ENCODE peak calls at places on chromosome 4, in eight cellular contexts. G is A673, W is esophagus squamous epithelium, J is neural progenitor cell, Q is mesenchymal stem cell, C is pancreas, I is GM06990, Z is left ventricle myocardium inferior. L is an unnamed sample.

GRCh38 chr4:76764251-76764650 is 133.7 kb downstream of the SOWAHB start:
- DNase-seq in C (no peak), I (no peak), Q (peak; percentile 76), W (no peak), Z (no peak), G (no peak), J (peak; percentile 20), L (no peak)

GRCh38 chr4:76688737-76689078 is 209.2 kb downstream of the SOWAHB start:
- DNase-seq in Q (no peak), J (peak; percentile 42), C (no peak), G (no peak), Z (no peak), W (no peak), I (no peak), L (no peak)

GRCh38 chr4:40890764-40891163 is 141.0 kb downstream of the NSUN7 start:
- DNase-seq in W (no peak), Z (no peak), J (no peak), I (no peak), G (no peak), Q (no peak), C (no peak), L (no peak)

GRCh38 chr4:176538217-176538925 is 218.6 kb downstream of the SPCS3 start:
- DNase-seq in Q (peak; percentile 90), Z (no peak), J (no peak), C (no peak), I (no peak), W (no peak), G (no peak), L (no peak)

GRCh38 chr4:188178276-188178675 is 39.0 kb downstream of the TRIML1 start:
- DNase-seq in Q (peak; percentile 10), C (no peak), I (no peak), Z (no peak), J (no peak), W (no peak), G (no peak), L (no peak)

GRCh38 chr4:84965558-84966381 is 720 bp downstream of the WDFY3 start:
- DNase-seq in J (peak; percentile 83), G (peak; percentile 49), I (no peak), W (no peak), Z (peak; percentile 48), C (peak; percentile 40), Q (peak; percentile 57), L (no peak)

GRCh38 chr4:31995943-31996901 is 1276.1 kb downstream of the PCDH7 start:
- DNase-seq in C (no peak), Q (no peak), J (peak; percentile 44), G (no peak), I (no peak), W (no peak), Z (no peak), L (no peak)

GRCh38 chr4:112181358-112182000 is 36.2 kb downstream of the FAM241A start:
- DNase-seq in Q (no peak), G (no peak), Z (no peak), W (no peak), J (no peak), C (no peak), I (no peak), L (no peak)

GRCh38 chr4:23036503-23036902 is 343.8 kb downstream of the GBA3 start:
- DNase-seq in I (no peak), Z (no peak), G (no peak), Q (no peak), J (no peak), C (no peak), W (no peak), L (no peak)

GRCh38 chr4:18938343-18939109 is 917.0 kb upstream of the LCORL start:
- DNase-seq in C (no peak), W (no peak), Z (no peak), I (peak; percentile 1), J (no peak), Q (no peak), G (no peak), L (no peak)

GRCh38 chr4:1333256-1333655 is 13.8 kb upstream of the UVSSA start:
- DNase-seq in Z (no peak), I (no peak), Q (no peak), W (no peak), G (no peak), J (no peak), C (no peak), L (no peak)
- H3K36me3 ChIP-seq in Z (peaks cover 70% of the 10 kb centered on the region), I (peaks cover 34% of the 10 kb centered on the region), Q (peaks cover 82% of the 10 kb centered on the region), W (peaks cover 92% of the 10 kb centered on the region), G (peaks cover 37% of the 10 kb centered on the region), J (no peaks in the 10 kb centered on the region), C (peaks cover 1% of the 10 kb centered on the region), L (peaks cover 30% of the 10 kb centered on the region)

GRCh38 chr4:173919196-173919595 is 364.3 kb downstream of the FBXO8 start:
- DNase-seq in Z (no peak), Q (peak; percentile 15), G (no peak), W (no peak), C (no peak), J (no peak), I (no peak), L (no peak)
- H3K36me3 ChIP-seq in Z (no peaks in the 10 kb centered on the region), Q (no peaks in the 10 kb centered on the region), G (no peaks in the 10 kb centered on the region), W (no peaks in the 10 kb centered on the region), C (no peaks in the 10 kb centered on the region), J (no peaks in the 10 kb centered on the region), I (no peaks in the 10 kb centered on the region), L (no peaks in the 10 kb centered on the region)

GRCh38 chr4:17587094-17587822 is 10.3 kb downstream of the LAP3 start:
- DNase-seq in W (no peak), Q (no peak), J (no peak), G (no peak), C (no peak), I (no peak), Z (no peak), L (no peak)
- H3K36me3 ChIP-seq in W (peaks cover 100% of the 10 kb centered on the region), Q (peaks cover 54% of the 10 kb centered on the region), J (peaks cover 9% of the 10 kb centered on the region), G (peaks cover 16% of the 10 kb centered on the region), C (peaks cover 4% of the 10 kb centered on the region), I (peaks cover 35% of the 10 kb centered on the region), Z (peaks cover 99% of the 10 kb centered on the region), L (peaks cover 83% of the 10 kb centered on the region)

DNA sequence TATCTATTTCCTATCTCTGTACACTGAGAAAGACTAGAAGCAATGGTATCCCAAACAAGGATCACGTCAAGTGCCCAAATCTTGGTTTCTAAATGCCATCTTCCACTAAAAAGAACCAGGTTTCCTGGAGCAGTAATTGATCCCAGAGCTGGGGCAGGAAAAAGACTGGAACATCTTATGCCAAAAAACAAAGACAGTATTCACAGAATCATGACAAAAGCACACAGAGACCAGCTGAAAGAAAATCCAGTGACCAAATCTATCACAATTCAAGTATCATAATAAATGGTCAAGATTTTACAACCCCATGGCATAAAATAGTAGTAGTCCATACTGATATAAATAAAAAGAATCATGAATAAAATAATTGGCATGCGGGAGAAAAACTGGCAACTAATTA is 44.9 kb downstream of the CENPC start:
- DNase-seq in C (no peak), I (no peak), G (no peak), W (no peak), Q (no peak), Z (no peak), J (no peak), L (no peak)
- H3K36me3 ChIP-seq in C (no peaks in the 10 kb centered on the region), I (peaks cover 3% of the 10 kb centered on the region), G (peaks cover 5% of the 10 kb centered on the region), W (peaks cover 91% of the 10 kb centered on the region), Q (no peaks in the 10 kb centered on the region), Z (peaks cover 44% of the 10 kb centered on the region), J (peaks cover 17% of the 10 kb centered on the region), L (peaks cover 7% of the 10 kb centered on the region)

DNA sequence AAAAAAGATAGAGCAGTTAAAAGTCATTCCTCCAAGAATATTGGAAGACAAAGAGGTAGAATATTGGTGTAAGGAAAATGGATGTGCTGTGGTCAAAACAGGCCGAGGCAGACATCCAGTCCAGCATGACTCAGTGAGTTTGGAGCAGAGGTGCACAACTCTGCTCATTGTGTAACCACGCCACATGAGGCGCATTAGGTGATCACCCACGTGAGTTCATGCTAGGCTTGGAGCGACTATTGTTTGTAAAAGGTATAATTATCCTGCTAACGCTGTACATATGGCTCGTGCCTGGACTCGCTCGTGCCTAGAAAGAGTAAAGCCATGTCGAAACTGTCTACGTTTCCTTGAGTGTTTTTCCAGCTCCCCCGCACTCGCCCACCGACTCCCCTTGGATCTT is 23.9 kb downstream of the C4orf54 start:
- DNase-seq in C (no peak), J (no peak), G (no peak), I (no peak), Q (no peak), Z (no peak), W (no peak), L (peak; percentile 86)
- H3K36me3 ChIP-seq in C (no peaks in the 10 kb centered on the region), J (no peaks in the 10 kb centered on the region), G (no peaks in the 10 kb centered on the region), I (no peaks in the 10 kb centered on the region), Q (no peaks in the 10 kb centered on the region), Z (no peaks in the 10 kb centered on the region), W (no peaks in the 10 kb centered on the region), L (no peaks in the 10 kb centered on the region)